ENCODE peak calls at places on chromosome 2, in five cellular contexts. One of them, this sample, is unnamed.
A peak's percentile ranks its signal among the peaks of the same experiment; 100 is the strongest.

GRCh38 chr2:68295523-68295922 is 24.2 kb downstream of the CNRIP1 start:
- DNase-seq in mesenchymal stem cell: no peak
- DNase-seq in MM.1S: peak; percentile 21
- DNase-seq in breast epithelium: no peak
- DNase-seq in heart left ventricle: no peak
- DNase-seq in this sample: no peak

GRCh38 chr2:105517814-105518705 is 119.2 kb upstream of the FHL2 start:
- DNase-seq in MM.1S: no peak
- DNase-seq in mesenchymal stem cell: peak; percentile 69
- DNase-seq in heart left ventricle: peak; percentile 85
- DNase-seq in breast epithelium: peak; percentile 62
- DNase-seq in this sample: no peak

GRCh38 chr2:191051825-191052778 is 38.1 kb upstream of the STAT1 start:
- DNase-seq in heart left ventricle: no peak
- DNase-seq in breast epithelium: no peak
- DNase-seq in mesenchymal stem cell: peak; percentile 76
- DNase-seq in MM.1S: peak; percentile 57
- DNase-seq in this sample: peak; percentile 52

GRCh38 chr2:100982431-100982861 is 19.6 kb upstream of the RPL31 start:
- DNase-seq in mesenchymal stem cell: no peak
- DNase-seq in heart left ventricle: no peak
- DNase-seq in MM.1S: no peak
- DNase-seq in breast epithelium: no peak
- DNase-seq in this sample: no peak

GRCh38 chr2:67579207-67579606 is 182.1 kb downstream of the ETAA1 start:
- DNase-seq in mesenchymal stem cell: peak; percentile 33
- DNase-seq in MM.1S: no peak
- DNase-seq in heart left ventricle: no peak
- DNase-seq in breast epithelium: no peak
- DNase-seq in this sample: no peak

GRCh38 chr2:873027-873426 is 77.6 kb upstream of the SNTG2 start:
- DNase-seq in mesenchymal stem cell: no peak
- DNase-seq in heart left ventricle: no peak
- DNase-seq in MM.1S: no peak
- DNase-seq in breast epithelium: peak; percentile 25
- DNase-seq in this sample: no peak

GRCh38 chr2:68722712-68723111 is 11.9 kb upstream of the ARHGAP25 start:
- DNase-seq in breast epithelium: no peak
- DNase-seq in MM.1S: no peak
- DNase-seq in heart left ventricle: no peak
- DNase-seq in mesenchymal stem cell: no peak
- DNase-seq in this sample: no peak

GRCh38 chr2:128374711-128375413 is 56.2 kb upstream of the HS6ST1 start:
- DNase-seq in heart left ventricle: no peak
- DNase-seq in mesenchymal stem cell: no peak
- DNase-seq in MM.1S: no peak
- DNase-seq in breast epithelium: peak; percentile 47
- DNase-seq in this sample: no peak

GRCh38 chr2:165390875-165391274 is 78.6 kb upstream of the CSRNP3 start:
- DNase-seq in MM.1S: no peak
- DNase-seq in heart left ventricle: no peak
- DNase-seq in mesenchymal stem cell: no peak
- DNase-seq in breast epithelium: no peak
- DNase-seq in this sample: no peak

GRCh38 chr2:67503066-67503795 is 106.1 kb downstream of the ETAA1 start:
- DNase-seq in mesenchymal stem cell: peak; percentile 93
- DNase-seq in heart left ventricle: no peak
- DNase-seq in breast epithelium: no peak
- DNase-seq in MM.1S: no peak
- DNase-seq in this sample: no peak

GRCh38 chr2:85888020-85888744 is 608 bp downstream of the ST3GAL5 start:
- DNase-seq in mesenchymal stem cell: peak; percentile 50
- DNase-seq in MM.1S: peak; percentile 35
- DNase-seq in breast epithelium: no peak
- DNase-seq in heart left ventricle: peak; percentile 25
- DNase-seq in this sample: peak; percentile 59

GRCh38 chr2:160006466-160006865 is 55.9 kb downstream of the PLA2R1 start:
- DNase-seq in mesenchymal stem cell: peak; percentile 29
- DNase-seq in MM.1S: peak; percentile 52
- DNase-seq in breast epithelium: no peak
- DNase-seq in heart left ventricle: no peak
- DNase-seq in this sample: no peak

GRCh38 chr2:214542251-214542650 is 131.4 kb downstream of the VWC2L start:
- DNase-seq in mesenchymal stem cell: no peak
- DNase-seq in breast epithelium: no peak
- DNase-seq in MM.1S: no peak
- DNase-seq in heart left ventricle: no peak
- DNase-seq in this sample: no peak

GRCh38 chr2:142756430-142756829 is 121.0 kb upstream of the KYNU start:
- DNase-seq in heart left ventricle: no peak
- DNase-seq in breast epithelium: no peak
- DNase-seq in MM.1S: no peak
- DNase-seq in mesenchymal stem cell: peak; percentile 52
- DNase-seq in this sample: no peak

GRCh38 chr2:42142476-42143184 is 26.5 kb upstream of the EML4 start:
- DNase-seq in mesenchymal stem cell: peak; percentile 42
- DNase-seq in heart left ventricle: no peak
- DNase-seq in MM.1S: no peak
- DNase-seq in breast epithelium: no peak
- DNase-seq in this sample: no peak

GRCh38 chr2:10170256-10170655 is 47.7 kb downstream of the RRM2 start:
- DNase-seq in heart left ventricle: no peak
- DNase-seq in MM.1S: no peak
- DNase-seq in breast epithelium: no peak
- DNase-seq in mesenchymal stem cell: peak; percentile 51
- DNase-seq in this sample: no peak

GRCh38 chr2:20224191-20224715 is 677 bp downstream of the SDC1 start:
- DNase-seq in mesenchymal stem cell: no peak
- DNase-seq in MM.1S: peak; percentile 41
- DNase-seq in breast epithelium: no peak
- DNase-seq in heart left ventricle: no peak
- DNase-seq in this sample: no peak

GRCh38 chr2:223954401-223954800 is 2.9 kb upstream of the MRPL44 start:
- DNase-seq in mesenchymal stem cell: peak; percentile 87
- DNase-seq in MM.1S: no peak
- DNase-seq in breast epithelium: no peak
- DNase-seq in heart left ventricle: no peak
- DNase-seq in this sample: no peak

GRCh38 chr2:238391042-238391441 is 35.7 kb upstream of the ASB1 start:
- DNase-seq in MM.1S: no peak
- DNase-seq in mesenchymal stem cell: no peak
- DNase-seq in heart left ventricle: no peak
- DNase-seq in breast epithelium: no peak
- DNase-seq in this sample: no peak

GRCh38 chr2:106542730-106543359 is 55.7 kb downstream of the CD8B2 start:
- DNase-seq in breast epithelium: peak; percentile 59
- DNase-seq in heart left ventricle: peak; percentile 63
- DNase-seq in MM.1S: peak; percentile 70
- DNase-seq in mesenchymal stem cell: peak; percentile 42
- DNase-seq in this sample: peak; percentile 59

GRCh38 chr2:188497736-188498135 is 206.1 kb downstream of the GULP1 start:
- DNase-seq in mesenchymal stem cell: no peak
- DNase-seq in MM.1S: no peak
- DNase-seq in heart left ventricle: no peak
- DNase-seq in breast epithelium: no peak
- DNase-seq in this sample: no peak

GRCh38 chr2:237057893-237058300 is 27.8 kb upstream of the COPS8 start:
- DNase-seq in heart left ventricle: no peak
- DNase-seq in mesenchymal stem cell: no peak
- DNase-seq in MM.1S: peak; percentile 44
- DNase-seq in breast epithelium: no peak
- DNase-seq in this sample: no peak

GRCh38 chr2:233360771-233361176 is 6.5 kb downstream of the DGKD start:
- DNase-seq in MM.1S: no peak
- DNase-seq in heart left ventricle: no peak
- DNase-seq in mesenchymal stem cell: no peak
- DNase-seq in breast epithelium: no peak
- DNase-seq in this sample: no peak

GRCh38 chr2:55026202-55026601 is 24.0 kb downstream of the RTN4 start:
- DNase-seq in mesenchymal stem cell: peak; percentile 53
- DNase-seq in MM.1S: peak; percentile 12
- DNase-seq in heart left ventricle: no peak
- DNase-seq in breast epithelium: no peak
- DNase-seq in this sample: no peak

GRCh38 chr2:148971547-148971946 is 67.0 kb upstream of the LYPD6B start:
- DNase-seq in mesenchymal stem cell: no peak
- DNase-seq in breast epithelium: no peak
- DNase-seq in heart left ventricle: no peak
- DNase-seq in MM.1S: peak; percentile 30
- DNase-seq in this sample: no peak

GRCh38 chr2:86025229-86025820 is 80.4 kb downstream of the POLR1A start:
- DNase-seq in breast epithelium: no peak
- DNase-seq in heart left ventricle: no peak
- DNase-seq in MM.1S: no peak
- DNase-seq in mesenchymal stem cell: no peak
- DNase-seq in this sample: no peak

GRCh38 chr2:18639756-18640453 is 50.5 kb upstream of the NT5C1B start:
- DNase-seq in mesenchymal stem cell: no peak
- DNase-seq in heart left ventricle: no peak
- DNase-seq in breast epithelium: no peak
- DNase-seq in MM.1S: no peak
- DNase-seq in this sample: no peak

GRCh38 chr2:233114421-233114861 is 54.3 kb downstream of the INPP5D start:
- DNase-seq in mesenchymal stem cell: no peak
- DNase-seq in heart left ventricle: no peak
- DNase-seq in MM.1S: no peak
- DNase-seq in breast epithelium: no peak
- DNase-seq in this sample: no peak

GRCh38 chr2:236008006-236008405 is 160.2 kb downstream of the GBX2 start:
- DNase-seq in mesenchymal stem cell: no peak
- DNase-seq in heart left ventricle: no peak
- DNase-seq in MM.1S: no peak
- DNase-seq in breast epithelium: no peak
- DNase-seq in this sample: no peak

GRCh38 chr2:108428286-108429009 is 20.6 kb upstream of the GCC2 start:
- DNase-seq in heart left ventricle: no peak
- DNase-seq in MM.1S: no peak
- DNase-seq in breast epithelium: no peak
- DNase-seq in mesenchymal stem cell: no peak
- DNase-seq in this sample: no peak

GRCh38 chr2:101147062-101147461 is 4.1 kb downstream of the TBC1D8 start:
- DNase-seq in breast epithelium: no peak
- DNase-seq in MM.1S: no peak
- DNase-seq in mesenchymal stem cell: no peak
- DNase-seq in heart left ventricle: no peak
- DNase-seq in this sample: no peak

GRCh38 chr2:195575021-195575420 is 82.0 kb upstream of the SLC39A10 start:
- DNase-seq in MM.1S: no peak
- DNase-seq in heart left ventricle: no peak
- DNase-seq in mesenchymal stem cell: peak; percentile 12
- DNase-seq in breast epithelium: no peak
- DNase-seq in this sample: no peak
- H3K4me3 ChIP-seq in MM.1S: no peak overlapping the region
- H3K4me3 ChIP-seq in heart left ventricle: no peak overlapping the region
- H3K4me3 ChIP-seq in mesenchymal stem cell: no peak overlapping the region
- H3K4me3 ChIP-seq in breast epithelium: no peak overlapping the region
- H3K4me3 ChIP-seq in this sample: no peak overlapping the region

GRCh38 chr2:234981197-234982095 is 29.6 kb downstream of the SH3BP4 start:
- DNase-seq in MM.1S: no peak
- DNase-seq in heart left ventricle: peak; percentile 68
- DNase-seq in breast epithelium: no peak
- DNase-seq in mesenchymal stem cell: peak; percentile 99
- DNase-seq in this sample: no peak
- H3K27ac ChIP-seq in MM.1S: no peak overlapping the region
- H3K27ac ChIP-seq in heart left ventricle: peak overlapping the region; percentile 86
- H3K27ac ChIP-seq in breast epithelium: peak overlapping the region; percentile 82
- H3K27ac ChIP-seq in mesenchymal stem cell: peak overlapping the region; percentile 99
- H3K27ac ChIP-seq in this sample: no peak overlapping the region

GRCh38 chr2:207933396-207934045 is 91.8 kb downstream of the PLEKHM3 start:
- DNase-seq in heart left ventricle: no peak
- DNase-seq in MM.1S: no peak
- DNase-seq in breast epithelium: no peak
- DNase-seq in mesenchymal stem cell: no peak
- DNase-seq in this sample: no peak

GRCh38 chr2:207935991-207936370 is 89.3 kb downstream of the PLEKHM3 start:
- DNase-seq in mesenchymal stem cell: no peak
- DNase-seq in heart left ventricle: no peak
- DNase-seq in MM.1S: no peak
- DNase-seq in breast epithelium: no peak
- DNase-seq in this sample: no peak

GRCh38 chr2:207936380-207936779 is 88.9 kb downstream of the PLEKHM3 start:
- DNase-seq in heart left ventricle: no peak
- DNase-seq in breast epithelium: no peak
- DNase-seq in mesenchymal stem cell: no peak
- DNase-seq in MM.1S: no peak
- DNase-seq in this sample: no peak

GRCh38 chr2:207934720-207935119 is 90.6 kb downstream of the PLEKHM3 start:
- DNase-seq in MM.1S: no peak
- DNase-seq in breast epithelium: no peak
- DNase-seq in heart left ventricle: no peak
- DNase-seq in mesenchymal stem cell: no peak
- DNase-seq in this sample: no peak

GRCh38 chr2:207935121-207935990 is 90.0 kb downstream of the PLEKHM3 start:
- DNase-seq in MM.1S: no peak
- DNase-seq in mesenchymal stem cell: no peak
- DNase-seq in breast epithelium: no peak
- DNase-seq in heart left ventricle: no peak
- DNase-seq in this sample: no peak
- H3K4me1 ChIP-seq in MM.1S: no peaks in the 10 kb centered on the region
- H3K4me1 ChIP-seq in mesenchymal stem cell: peaks cover 3% of the 10 kb centered on the region
- H3K4me1 ChIP-seq in breast epithelium: no peaks in the 10 kb centered on the region
- H3K4me1 ChIP-seq in heart left ventricle: peaks cover 70% of the 10 kb centered on the region
- H3K4me1 ChIP-seq in this sample: no peaks in the 10 kb centered on the region

DNA sequence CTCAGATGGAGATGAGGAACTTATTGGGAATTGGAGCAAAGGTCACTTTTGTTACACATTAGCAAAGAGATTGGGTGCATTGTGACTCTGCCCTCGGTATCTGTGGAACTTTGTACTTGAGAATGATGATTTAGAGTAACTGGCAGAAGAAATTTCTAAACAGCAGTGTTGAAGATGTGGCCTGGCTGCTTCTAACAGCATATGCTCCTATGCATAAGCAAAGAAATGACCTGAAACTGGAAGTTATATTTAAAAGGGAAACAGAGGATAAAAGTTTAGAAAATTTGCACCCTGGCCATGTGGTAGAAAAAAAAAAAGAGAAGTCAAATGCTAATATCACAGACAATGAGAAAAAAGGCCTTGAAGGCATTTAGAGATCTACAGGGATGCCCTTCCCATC is 256.8 kb upstream of the ZC3H15 start:
- DNase-seq in breast epithelium: no peak
- DNase-seq in heart left ventricle: no peak
- DNase-seq in mesenchymal stem cell: no peak
- DNase-seq in MM.1S: no peak
- DNase-seq in this sample: no peak
- H3K4me3 ChIP-seq in breast epithelium: no peak overlapping the region
- H3K4me3 ChIP-seq in heart left ventricle: no peak overlapping the region
- H3K4me3 ChIP-seq in mesenchymal stem cell: no peak overlapping the region
- H3K4me3 ChIP-seq in MM.1S: no peak overlapping the region
- H3K4me3 ChIP-seq in this sample: no peak overlapping the region